ENCODE peak calls at places on chromosomes 6 and 20, in eight cellular contexts. Q is AG08395, S is psoas muscle, I is T-helper 1 cell, R is SK-N-SH, K is HEK293T, P is progenitor cell of endocrine pancreas, V is GM13976. B is an unnamed sample.
A peak's percentile ranks its signal among the peaks of the same experiment; 100 is the strongest.

GRCh38 chr6:133236898-133237297 is 4.3 kb upstream of the EYA4 start:
- DNase-seq in Q (no peak), S (no peak), I (no peak), R (no peak), K (no peak), P (no peak), V (no peak), B (no peak)

GRCh38 chr20:25867776-25868649 is 171.4 kb upstream of the ZNF337 start:
- DNase-seq in Q (peak; percentile 78), S (peak; percentile 81), I (peak; percentile 66), R (peak; percentile 71), K (no peak), P (no peak), V (peak; percentile 61), B (peak; percentile 50)

GRCh38 chr6:16446241-16446640 is 207.9 kb downstream of the GMPR start:
- DNase-seq in Q (peak; percentile 27), S (no peak), I (no peak), R (no peak), K (no peak), P (no peak), V (no peak), B (no peak)

GRCh38 chr6:116220172-116220571 is 33.7 kb downstream of the TSPYL4 start:
- DNase-seq in Q (peak; percentile 5), S (no peak), I (no peak), R (peak; percentile 52), K (no peak), P (no peak), V (no peak), B (no peak)

GRCh38 chr20:46151936-46152335 is 33.8 kb downstream of the CD40 start:
- DNase-seq in Q (no peak), S (no peak), I (no peak), R (peak; percentile 67), K (peak; percentile 44), P (no peak), V (peak; percentile 69), B (no peak)

GRCh38 chr6:170532867-170533488 is 20.1 kb downstream of the PSMB1 start:
- DNase-seq in Q (no peak), S (no peak), I (no peak), R (no peak), K (no peak), P (no peak), V (no peak), B (no peak)

GRCh38 chr6:112153926-112154621 is 66.7 kb downstream of the FAM229B start:
- DNase-seq in Q (peak; percentile 50), S (no peak), I (peak; percentile 14), R (peak; percentile 31), K (no peak), P (no peak), V (no peak), B (no peak)

GRCh38 chr6:15313367-15313766 is 67.5 kb downstream of the JARID2 start:
- DNase-seq in Q (no peak), S (peak; percentile 30), I (no peak), R (no peak), K (no peak), P (no peak), V (no peak), B (peak; percentile 60)

GRCh38 chr6:91298543-91299145 is 711.8 kb upstream of the MAP3K7 start:
- DNase-seq in Q (no peak), S (no peak), I (no peak), R (no peak), K (no peak), P (no peak), V (no peak), B (no peak)

GRCh38 chr6:15183979-15184378 is 61.9 kb upstream of the JARID2 start:
- DNase-seq in Q (no peak), S (no peak), I (no peak), R (no peak), K (no peak), P (no peak), V (no peak), B (no peak)

GRCh38 chr20:44911264-44911921 is 1.5 kb downstream of the PABPC1L start:
- DNase-seq in Q (peak; percentile 22), S (no peak), I (peak; percentile 59), R (peak; percentile 80), K (peak; percentile 66), P (peak; percentile 67), V (peak; percentile 74), B (no peak)

GRCh38 chr6:152329640-152330202 is 307.4 kb downstream of the SYNE1 start:
- DNase-seq in Q (no peak), S (no peak), I (no peak), R (no peak), K (no peak), P (no peak), V (no peak), B (no peak)

GRCh38 chr6:48560408-48560807 is 449.4 kb upstream of the PTCHD4 start:
- DNase-seq in Q (no peak), S (no peak), I (no peak), R (no peak), K (no peak), P (no peak), V (no peak), B (no peak)

GRCh38 chr6:7087066-7087465 is 20.7 kb upstream of the RREB1 start:
- DNase-seq in Q (peak; percentile 38), S (no peak), I (no peak), R (no peak), K (no peak), P (no peak), V (no peak), B (no peak)